ENCODE peak calls at places on chromosomes 1 and 21, in five cellular contexts. One of them, this sample, is unnamed.

GRCh38 chr1:10628685-10629084 is 153.9 kb downstream of the PEX14 start:
- DNase-seq in thoracic aorta: no peak
- DNase-seq in HFFc6: no peak
- DNase-seq in BJ: no peak
- DNase-seq in PC-9: no peak
- DNase-seq in this sample: no peak

GRCh38 chr1:228870041-228870713 is 134.9 kb downstream of the RHOU start:
- DNase-seq in thoracic aorta: no peak
- DNase-seq in HFFc6: no peak
- DNase-seq in BJ: no peak
- DNase-seq in PC-9: no peak
- DNase-seq in this sample: no peak

GRCh38 chr1:86753700-86754099 is 49.3 kb downstream of the SH3GLB1 start:
- DNase-seq in thoracic aorta: no peak
- DNase-seq in HFFc6: no peak
- DNase-seq in BJ: no peak
- DNase-seq in PC-9: peak; percentile 27
- DNase-seq in this sample: no peak

GRCh38 chr21:44063151-44063912 is 43.9 kb upstream of the PWP2 start:
- DNase-seq in thoracic aorta: no peak
- DNase-seq in HFFc6: no peak
- DNase-seq in BJ: no peak
- DNase-seq in PC-9: no peak
- DNase-seq in this sample: no peak

GRCh38 chr1:228265167-228265566 is 57.3 kb downstream of the OBSCN start:
- DNase-seq in thoracic aorta: no peak
- DNase-seq in HFFc6: peak; percentile 19
- DNase-seq in BJ: no peak
- DNase-seq in PC-9: no peak
- DNase-seq in this sample: no peak

GRCh38 chr1:50080904-50081586 is 27.7 kb upstream of the ELAVL4 start:
- DNase-seq in thoracic aorta: no peak
- DNase-seq in HFFc6: no peak
- DNase-seq in BJ: no peak
- DNase-seq in PC-9: peak; percentile 10
- DNase-seq in this sample: peak; percentile 40

GRCh38 chr1:109394591-109395281 is 3.0 kb downstream of the SORT1 start:
- DNase-seq in thoracic aorta: no peak
- DNase-seq in HFFc6: no peak
- DNase-seq in BJ: no peak
- DNase-seq in PC-9: no peak
- DNase-seq in this sample: no peak

GRCh38 chr1:178534137-178534868 is 21.4 kb downstream of the TEX35 start:
- DNase-seq in thoracic aorta: no peak
- DNase-seq in HFFc6: no peak
- DNase-seq in BJ: no peak
- DNase-seq in PC-9: no peak
- DNase-seq in this sample: no peak

GRCh38 chr1:54548389-54549044 is 489 bp downstream of the ACOT11 start:
- DNase-seq in thoracic aorta: no peak
- DNase-seq in HFFc6: no peak
- DNase-seq in BJ: no peak
- DNase-seq in PC-9: no peak
- DNase-seq in this sample: no peak

GRCh38 chr1:54545916-54546635 is 2.0 kb upstream of the ACOT11 start:
- DNase-seq in thoracic aorta: no peak
- DNase-seq in HFFc6: no peak
- DNase-seq in BJ: no peak
- DNase-seq in PC-9: no peak
- DNase-seq in this sample: no peak

GRCh38 chr1:54546651-54547348 is 1.2 kb upstream of the ACOT11 start:
- DNase-seq in thoracic aorta: no peak
- DNase-seq in HFFc6: no peak
- DNase-seq in BJ: no peak
- DNase-seq in PC-9: no peak
- DNase-seq in this sample: no peak

GRCh38 chr1:54549181-54549924 is 1.3 kb downstream of the ACOT11 start:
- DNase-seq in thoracic aorta: no peak
- DNase-seq in HFFc6: no peak
- DNase-seq in BJ: no peak
- DNase-seq in PC-9: no peak
- DNase-seq in this sample: no peak

DNA sequence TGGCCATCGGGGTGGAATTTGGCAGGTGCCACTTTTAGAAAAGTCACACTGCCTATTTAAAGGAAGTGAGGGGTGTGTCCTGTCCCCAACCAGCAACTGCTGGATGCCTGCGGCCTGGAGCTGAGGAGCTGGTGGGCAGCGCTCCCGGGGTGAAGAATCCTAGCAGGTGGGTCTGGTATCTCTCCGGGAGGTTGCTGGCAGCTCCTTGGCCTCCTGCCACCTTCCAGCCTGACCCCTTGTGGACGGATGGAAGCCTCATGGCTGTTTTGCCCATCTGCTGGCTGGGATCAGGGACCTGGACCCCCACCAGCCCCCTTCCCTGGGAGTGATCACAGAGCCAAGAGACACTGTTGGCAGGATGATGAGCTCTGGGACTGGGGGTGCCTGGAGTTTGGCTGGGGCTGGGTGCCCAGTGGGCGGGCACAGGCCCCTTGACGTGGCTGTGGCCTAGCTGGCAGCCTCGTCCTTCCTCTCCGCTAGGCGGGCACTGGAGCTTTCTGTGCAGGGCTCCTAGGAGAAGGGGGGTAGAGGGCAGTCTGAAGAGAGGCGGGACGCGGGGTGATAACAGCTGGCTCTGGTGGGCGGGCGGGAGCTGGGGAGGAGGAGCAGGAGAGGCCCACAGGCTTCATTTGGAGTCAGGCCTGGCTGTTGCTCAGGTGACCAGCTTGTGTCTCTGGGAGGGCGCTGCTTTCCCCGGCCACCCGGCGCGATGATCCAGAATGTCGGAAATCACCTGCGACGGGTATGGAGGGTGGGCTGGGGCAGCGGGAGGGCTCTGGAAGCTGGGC is at the start of gene ACOT11:
- DNase-seq in thoracic aorta: peak; percentile 63
- DNase-seq in HFFc6: peak; percentile 9
- DNase-seq in BJ: no peak
- DNase-seq in PC-9: no peak
- DNase-seq in this sample: no peak
- TF ChIP-seq CTCF in thoracic aorta: peak; percentile 65
- TF ChIP-seq CTCF in HFFc6: peak; percentile 67
- TF ChIP-seq CTCF in BJ: peak; percentile 58
- TF ChIP-seq CTCF in PC-9: no peak
- TF ChIP-seq CTCF in this sample: no peak

DNA sequence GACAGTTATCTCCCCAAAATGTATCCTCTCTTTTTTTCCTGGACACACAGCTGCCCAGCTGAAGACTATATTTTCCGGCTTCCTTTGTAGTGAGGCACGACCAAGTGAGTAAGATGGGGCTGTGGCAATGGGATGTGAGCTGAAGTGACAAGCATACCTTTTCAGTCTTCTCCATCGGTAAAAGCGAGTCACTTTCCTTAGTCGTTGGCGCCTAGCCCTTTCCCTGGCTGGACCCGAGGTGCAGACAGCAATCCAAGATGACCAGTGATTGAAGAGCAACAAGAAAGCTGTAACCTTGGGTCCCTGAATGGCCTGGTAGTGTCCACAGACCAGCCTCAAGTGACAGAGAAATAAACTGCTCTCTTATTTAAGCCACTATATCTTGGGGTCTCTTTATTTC is 155.2 kb downstream of the NR5A2 start:
- DNase-seq in thoracic aorta: no peak
- DNase-seq in HFFc6: no peak
- DNase-seq in BJ: no peak
- DNase-seq in PC-9: no peak
- DNase-seq in this sample: no peak
- TF ChIP-seq CTCF in thoracic aorta: no peak
- TF ChIP-seq CTCF in HFFc6: no peak
- TF ChIP-seq CTCF in BJ: no peak
- TF ChIP-seq CTCF in PC-9: no peak
- TF ChIP-seq CTCF in this sample: no peak

DNA sequence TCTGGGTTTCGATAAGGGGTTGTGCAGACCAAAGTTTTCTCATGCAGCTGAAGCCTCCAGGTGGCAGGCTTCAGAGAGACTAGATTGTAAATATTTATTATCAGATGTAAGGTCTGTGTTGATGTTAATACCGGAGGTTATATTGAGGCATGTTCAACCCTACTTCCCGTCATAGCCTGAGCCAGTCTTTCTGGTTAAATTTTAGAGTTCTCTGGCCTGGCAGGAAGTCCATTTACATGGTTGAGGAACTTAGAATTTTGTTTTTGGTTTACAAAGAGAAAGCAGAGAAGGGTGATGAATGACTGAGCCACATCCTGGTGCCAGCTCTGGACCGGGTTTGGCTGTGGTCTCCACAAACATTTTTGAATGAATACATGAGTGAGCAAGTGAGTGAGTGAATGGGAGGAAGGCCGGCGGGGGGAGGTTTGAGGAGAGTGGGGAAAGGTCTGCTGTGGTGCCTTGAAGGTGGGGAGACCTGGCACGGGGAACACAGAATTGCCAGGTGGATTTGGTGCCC is 218.5 kb downstream of the DISC1 start:
- DNase-seq in thoracic aorta: peak; percentile 6
- DNase-seq in HFFc6: no peak
- DNase-seq in BJ: no peak
- DNase-seq in PC-9: no peak
- DNase-seq in this sample: no peak
- TF ChIP-seq CTCF in thoracic aorta: no peak
- TF ChIP-seq CTCF in HFFc6: no peak
- TF ChIP-seq CTCF in BJ: no peak
- TF ChIP-seq CTCF in PC-9: no peak
- TF ChIP-seq CTCF in this sample: no peak

GRCh38 chr21:14119038-14119437 is 91.7 kb downstream of the LIPI start:
- DNase-seq in thoracic aorta: no peak
- DNase-seq in HFFc6: no peak
- DNase-seq in BJ: no peak
- DNase-seq in PC-9: no peak
- DNase-seq in this sample: no peak
- TF ChIP-seq CTCF in thoracic aorta: no peak
- TF ChIP-seq CTCF in HFFc6: no peak
- TF ChIP-seq CTCF in BJ: no peak
- TF ChIP-seq CTCF in PC-9: peak; percentile 42
- TF ChIP-seq CTCF in this sample: no peak

DNA sequence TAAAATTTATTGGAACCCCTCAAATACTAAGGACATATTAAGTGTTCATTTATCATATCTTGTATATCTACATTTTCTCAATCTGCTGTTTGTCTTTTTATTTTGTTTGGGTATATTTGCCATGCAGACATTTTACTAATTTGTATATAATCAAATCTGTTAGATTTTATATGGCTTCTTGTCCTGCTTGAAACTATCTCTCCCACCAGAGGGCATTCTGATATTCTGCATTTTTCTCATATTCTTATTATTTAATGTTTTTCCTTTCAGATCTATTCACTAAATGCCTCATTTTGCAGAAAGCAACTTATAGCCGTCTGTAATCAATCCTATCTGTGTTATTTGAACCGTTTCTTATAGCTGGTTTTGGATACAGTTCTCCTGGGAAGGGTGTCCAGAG is 745.5 kb downstream of the LRRIQ3 start:
- DNase-seq in thoracic aorta: no peak
- DNase-seq in HFFc6: no peak
- DNase-seq in BJ: no peak
- DNase-seq in PC-9: no peak
- DNase-seq in this sample: no peak
- TF ChIP-seq CTCF in thoracic aorta: no peak
- TF ChIP-seq CTCF in HFFc6: peak; percentile 39
- TF ChIP-seq CTCF in BJ: no peak
- TF ChIP-seq CTCF in PC-9: peak; percentile 48
- TF ChIP-seq CTCF in this sample: no peak

GRCh38 chr1:223348439-223348838 is 15.5 kb downstream of the SUSD4 start:
- DNase-seq in thoracic aorta: no peak
- DNase-seq in HFFc6: no peak
- DNase-seq in BJ: no peak
- DNase-seq in PC-9: no peak
- DNase-seq in this sample: no peak

GRCh38 chr1:223345720-223346119 is 18.3 kb downstream of the SUSD4 start:
- DNase-seq in thoracic aorta: no peak
- DNase-seq in HFFc6: no peak
- DNase-seq in BJ: no peak
- DNase-seq in PC-9: no peak
- DNase-seq in this sample: no peak

GRCh38 chr1:223347583-223347982 is 16.4 kb downstream of the SUSD4 start:
- DNase-seq in thoracic aorta: no peak
- DNase-seq in HFFc6: no peak
- DNase-seq in BJ: no peak
- DNase-seq in PC-9: no peak
- DNase-seq in this sample: no peak

GRCh38 chr1:223344491-223344890 is 19.5 kb downstream of the SUSD4 start:
- DNase-seq in thoracic aorta: no peak
- DNase-seq in HFFc6: no peak
- DNase-seq in BJ: no peak
- DNase-seq in PC-9: no peak
- DNase-seq in this sample: no peak

GRCh38 chr1:223346311-223346710 is 17.7 kb downstream of the SUSD4 start:
- DNase-seq in thoracic aorta: no peak
- DNase-seq in HFFc6: no peak
- DNase-seq in BJ: no peak
- DNase-seq in PC-9: no peak
- DNase-seq in this sample: no peak
- TF ChIP-seq CTCF in thoracic aorta: no peak
- TF ChIP-seq CTCF in HFFc6: no peak
- TF ChIP-seq CTCF in BJ: no peak
- TF ChIP-seq CTCF in PC-9: no peak
- TF ChIP-seq CTCF in this sample: no peak

DNA sequence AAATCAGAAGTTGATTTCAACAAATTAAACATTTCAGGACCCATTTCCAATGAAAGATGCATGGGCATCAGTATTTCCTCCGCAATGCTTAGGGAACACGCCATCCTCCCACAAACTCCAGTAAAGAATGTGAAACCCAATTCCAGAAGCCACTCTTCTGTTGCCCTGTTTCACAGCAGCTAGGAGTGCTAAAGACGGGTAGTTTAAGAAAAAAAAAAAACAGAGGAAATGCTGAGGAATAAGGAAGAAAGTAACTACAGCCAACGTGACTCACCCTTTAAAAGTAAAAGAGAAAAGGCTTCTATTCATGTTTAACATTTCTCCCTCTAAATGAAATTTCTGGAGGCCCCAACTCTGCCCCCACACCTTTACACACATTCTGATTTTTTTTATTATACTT is 75.3 kb downstream of the HIVEP3 start:
- DNase-seq in thoracic aorta: no peak
- DNase-seq in HFFc6: peak; percentile 49
- DNase-seq in BJ: peak; percentile 61
- DNase-seq in PC-9: no peak
- DNase-seq in this sample: no peak
- TF ChIP-seq CTCF in thoracic aorta: no peak
- TF ChIP-seq CTCF in HFFc6: no peak
- TF ChIP-seq CTCF in BJ: no peak
- TF ChIP-seq CTCF in PC-9: no peak
- TF ChIP-seq CTCF in this sample: no peak

GRCh38 chr1:94522304-94522703 is 19.3 kb downstream of the F3 start:
- DNase-seq in thoracic aorta: no peak
- DNase-seq in HFFc6: no peak
- DNase-seq in BJ: no peak
- DNase-seq in PC-9: no peak
- DNase-seq in this sample: no peak
- TF ChIP-seq CTCF in thoracic aorta: peak; percentile 27
- TF ChIP-seq CTCF in HFFc6: peak; percentile 69
- TF ChIP-seq CTCF in BJ: peak; percentile 57
- TF ChIP-seq CTCF in PC-9: peak; percentile 63
- TF ChIP-seq CTCF in this sample: no peak